ENCODE peak calls at places on chromosomes 13 and 19, in ten cellular contexts. One of them, this sample, is unnamed.

GRCh38 chr19:4012092-4012974 is 4.8 kb downstream of the PIAS4 start:
- DNase-seq in lung microvascular endothelial cell: no peak
- DNase-seq in neural crest cell: no peak
- DNase-seq in NCI-H2107: peak; percentile 71
- DNase-seq in stimulated activated effector memory CD8-positive, alpha-beta T cell treated with anti-CD3 and anti-CD28 coated beads, Interleukin-12 subunit alpha, Interleukin-12 subunit beta, amount 100 ng/mL, for 72 hours: no peak
- DNase-seq in AG08396: no peak
- DNase-seq in activated naive CD4-positive, alpha-beta T cell treated with Interleukin-2 at 50 U/mL for 16 hours: no peak
- DNase-seq in NCI-H2029: peak; percentile 83
- DNase-seq in activated naive CD8-positive, alpha-beta T cell treated with anti-CD3 and anti-CD28 coated beads, Interleukin-2, amount 50 U/mL, for 24 hours: no peak
- DNase-seq in BJ: no peak
- DNase-seq in this sample: peak; percentile 30

GRCh38 chr19:38033658-38034150 is 126.7 kb downstream of the SIPA1L3 start:
- DNase-seq in NCI-H2029: no peak
- DNase-seq in lung microvascular endothelial cell: no peak
- DNase-seq in neural crest cell: no peak
- DNase-seq in AG08396: no peak
- DNase-seq in BJ: no peak
- DNase-seq in activated naive CD8-positive, alpha-beta T cell treated with anti-CD3 and anti-CD28 coated beads, Interleukin-2, amount 50 U/mL, for 24 hours: no peak
- DNase-seq in NCI-H2107: no peak
- DNase-seq in activated naive CD4-positive, alpha-beta T cell treated with Interleukin-2 at 50 U/mL for 16 hours: no peak
- DNase-seq in stimulated activated effector memory CD8-positive, alpha-beta T cell treated with anti-CD3 and anti-CD28 coated beads, Interleukin-12 subunit alpha, Interleukin-12 subunit beta, amount 100 ng/mL, for 72 hours: no peak
- DNase-seq in this sample: no peak

GRCh38 chr19:8526345-8527062 is 12.5 kb upstream of the ZNF414 start:
- DNase-seq in activated naive CD4-positive, alpha-beta T cell treated with Interleukin-2 at 50 U/mL for 16 hours: no peak
- DNase-seq in NCI-H2029: peak; percentile 37
- DNase-seq in NCI-H2107: no peak
- DNase-seq in AG08396: peak; percentile 94
- DNase-seq in stimulated activated effector memory CD8-positive, alpha-beta T cell treated with anti-CD3 and anti-CD28 coated beads, Interleukin-12 subunit alpha, Interleukin-12 subunit beta, amount 100 ng/mL, for 72 hours: no peak
- DNase-seq in BJ: peak; percentile 60
- DNase-seq in neural crest cell: peak; percentile 96
- DNase-seq in activated naive CD8-positive, alpha-beta T cell treated with anti-CD3 and anti-CD28 coated beads, Interleukin-2, amount 50 U/mL, for 24 hours: no peak
- DNase-seq in lung microvascular endothelial cell: peak; percentile 92
- DNase-seq in this sample: peak; percentile 10

GRCh38 chr13:37446503-37446902 is 152.1 kb downstream of the POSTN start:
- DNase-seq in stimulated activated effector memory CD8-positive, alpha-beta T cell treated with anti-CD3 and anti-CD28 coated beads, Interleukin-12 subunit alpha, Interleukin-12 subunit beta, amount 100 ng/mL, for 72 hours: no peak
- DNase-seq in AG08396: peak; percentile 65
- DNase-seq in BJ: peak; percentile 85
- DNase-seq in lung microvascular endothelial cell: peak; percentile 40
- DNase-seq in NCI-H2029: no peak
- DNase-seq in activated naive CD4-positive, alpha-beta T cell treated with Interleukin-2 at 50 U/mL for 16 hours: no peak
- DNase-seq in NCI-H2107: no peak
- DNase-seq in activated naive CD8-positive, alpha-beta T cell treated with anti-CD3 and anti-CD28 coated beads, Interleukin-2, amount 50 U/mL, for 24 hours: no peak
- DNase-seq in neural crest cell: no peak
- DNase-seq in this sample: no peak

GRCh38 chr13:98173431-98173921 is 3.6 kb downstream of the RNF113B start:
- DNase-seq in lung microvascular endothelial cell: peak; percentile 69
- DNase-seq in activated naive CD4-positive, alpha-beta T cell treated with Interleukin-2 at 50 U/mL for 16 hours: no peak
- DNase-seq in NCI-H2107: no peak
- DNase-seq in activated naive CD8-positive, alpha-beta T cell treated with anti-CD3 and anti-CD28 coated beads, Interleukin-2, amount 50 U/mL, for 24 hours: no peak
- DNase-seq in BJ: peak; percentile 96
- DNase-seq in AG08396: peak; percentile 88
- DNase-seq in NCI-H2029: no peak
- DNase-seq in neural crest cell: no peak
- DNase-seq in stimulated activated effector memory CD8-positive, alpha-beta T cell treated with anti-CD3 and anti-CD28 coated beads, Interleukin-12 subunit alpha, Interleukin-12 subunit beta, amount 100 ng/mL, for 72 hours: no peak
- DNase-seq in this sample: no peak

GRCh38 chr19:16258440-16258903 is 60.8 kb downstream of the AP1M1 start:
- DNase-seq in stimulated activated effector memory CD8-positive, alpha-beta T cell treated with anti-CD3 and anti-CD28 coated beads, Interleukin-12 subunit alpha, Interleukin-12 subunit beta, amount 100 ng/mL, for 72 hours: no peak
- DNase-seq in neural crest cell: no peak
- DNase-seq in lung microvascular endothelial cell: peak; percentile 95
- DNase-seq in activated naive CD4-positive, alpha-beta T cell treated with Interleukin-2 at 50 U/mL for 16 hours: no peak
- DNase-seq in activated naive CD8-positive, alpha-beta T cell treated with anti-CD3 and anti-CD28 coated beads, Interleukin-2, amount 50 U/mL, for 24 hours: no peak
- DNase-seq in NCI-H2029: no peak
- DNase-seq in BJ: no peak
- DNase-seq in NCI-H2107: no peak
- DNase-seq in AG08396: no peak
- DNase-seq in this sample: no peak

GRCh38 chr19:8081569-8082550 is 29.3 kb downstream of the CCL25 start:
- DNase-seq in activated naive CD4-positive, alpha-beta T cell treated with Interleukin-2 at 50 U/mL for 16 hours: no peak
- DNase-seq in activated naive CD8-positive, alpha-beta T cell treated with anti-CD3 and anti-CD28 coated beads, Interleukin-2, amount 50 U/mL, for 24 hours: no peak
- DNase-seq in AG08396: no peak
- DNase-seq in stimulated activated effector memory CD8-positive, alpha-beta T cell treated with anti-CD3 and anti-CD28 coated beads, Interleukin-12 subunit alpha, Interleukin-12 subunit beta, amount 100 ng/mL, for 72 hours: no peak
- DNase-seq in neural crest cell: no peak
- DNase-seq in lung microvascular endothelial cell: no peak
- DNase-seq in NCI-H2107: no peak
- DNase-seq in BJ: no peak
- DNase-seq in NCI-H2029: no peak
- DNase-seq in this sample: no peak

GRCh38 chr19:5141926-5142724 is 173.2 kb downstream of the KDM4B start:
- DNase-seq in stimulated activated effector memory CD8-positive, alpha-beta T cell treated with anti-CD3 and anti-CD28 coated beads, Interleukin-12 subunit alpha, Interleukin-12 subunit beta, amount 100 ng/mL, for 72 hours: no peak
- DNase-seq in BJ: no peak
- DNase-seq in activated naive CD8-positive, alpha-beta T cell treated with anti-CD3 and anti-CD28 coated beads, Interleukin-2, amount 50 U/mL, for 24 hours: no peak
- DNase-seq in AG08396: no peak
- DNase-seq in neural crest cell: no peak
- DNase-seq in activated naive CD4-positive, alpha-beta T cell treated with Interleukin-2 at 50 U/mL for 16 hours: no peak
- DNase-seq in lung microvascular endothelial cell: no peak
- DNase-seq in NCI-H2029: no peak
- DNase-seq in NCI-H2107: no peak
- DNase-seq in this sample: no peak

GRCh38 chr13:76266566-76266965 is 619.6 kb downstream of the KCTD12 start:
- DNase-seq in neural crest cell: no peak
- DNase-seq in NCI-H2029: no peak
- DNase-seq in NCI-H2107: no peak
- DNase-seq in BJ: no peak
- DNase-seq in activated naive CD8-positive, alpha-beta T cell treated with anti-CD3 and anti-CD28 coated beads, Interleukin-2, amount 50 U/mL, for 24 hours: no peak
- DNase-seq in lung microvascular endothelial cell: no peak
- DNase-seq in AG08396: no peak
- DNase-seq in activated naive CD4-positive, alpha-beta T cell treated with Interleukin-2 at 50 U/mL for 16 hours: no peak
- DNase-seq in stimulated activated effector memory CD8-positive, alpha-beta T cell treated with anti-CD3 and anti-CD28 coated beads, Interleukin-12 subunit alpha, Interleukin-12 subunit beta, amount 100 ng/mL, for 72 hours: no peak
- DNase-seq in this sample: no peak

GRCh38 chr13:106156468-106156867 is 379.0 kb downstream of the EFNB2 start:
- DNase-seq in NCI-H2029: no peak
- DNase-seq in BJ: peak; percentile 93
- DNase-seq in neural crest cell: no peak
- DNase-seq in lung microvascular endothelial cell: peak; percentile 95
- DNase-seq in NCI-H2107: no peak
- DNase-seq in AG08396: peak; percentile 56
- DNase-seq in stimulated activated effector memory CD8-positive, alpha-beta T cell treated with anti-CD3 and anti-CD28 coated beads, Interleukin-12 subunit alpha, Interleukin-12 subunit beta, amount 100 ng/mL, for 72 hours: no peak
- DNase-seq in activated naive CD4-positive, alpha-beta T cell treated with Interleukin-2 at 50 U/mL for 16 hours: no peak
- DNase-seq in activated naive CD8-positive, alpha-beta T cell treated with anti-CD3 and anti-CD28 coated beads, Interleukin-2, amount 50 U/mL, for 24 hours: no peak
- DNase-seq in this sample: no peak